ENCODE peak calls at places on chromosomes 11 and 22, in nine cellular contexts. E is body of pancreas, V is HepG2, J is heart left ventricle, A is upper lobe of left lung, G is A549, B is K562, P is right lobe of liver, X is HCT116. Z is an unnamed sample.

GRCh38 chr22:44049369-44050231 is 25.5 kb downstream of the PARVB start:
- ATAC-seq in E (no peak), V (no peak), J (no peak), A (no peak), G (no peak), B (no peak), P (no peak), X (no peak), Z (peak)

GRCh38 chr11:29119116-29119515 is 897.7 kb downstream of the KCNA4 start:
- ATAC-seq in E (no peak), V (no peak), J (no peak), A (no peak), G (peak), B (no peak), P (no peak), X (no peak), Z (no peak)

GRCh38 chr11:1929621-1930447 is 10.3 kb downstream of the TNNT3 start:
- ATAC-seq in E (no peak), V (no peak), J (no peak), A (no peak), G (no peak), B (no peak), P (no peak), X (no peak), Z (no peak)

GRCh38 chr11:33324211-33324985 is 67.2 kb downstream of the HIPK3 start:
- ATAC-seq in E (no peak), V (no peak), J (peak), A (peak), G (peak), B (peak), P (peak), X (no peak), Z (no peak)

GRCh38 chr11:86639172-86639571 is 33.2 kb downstream of the ME3 start:
- ATAC-seq in E (no peak), V (no peak), J (no peak), A (no peak), G (peak), B (no peak), P (no peak), X (no peak), Z (no peak)

GRCh38 chr22:31838917-31839316 is 85.1 kb downstream of the DEPDC5 start:
- ATAC-seq in E (no peak), V (no peak), J (no peak), A (no peak), G (no peak), B (no peak), P (no peak), X (no peak), Z (no peak)

GRCh38 chr11:119026970-119027369 is 3.7 kb downstream of the SLC37A4 start:
- ATAC-seq in E (no peak), V (peak), J (no peak), A (no peak), G (no peak), B (no peak), P (no peak), X (no peak), Z (no peak)

GRCh38 chr22:38802671-38803121 is 8.8 kb upstream of the DNAL4 start:
- ATAC-seq in E (peak), V (peak), J (peak), A (peak), G (peak), B (peak), P (peak), X (peak), Z (peak)

GRCh38 chr11:32153747-32154146 is 62.9 kb downstream of the RCN1 start:
- ATAC-seq in E (no peak), V (no peak), J (no peak), A (no peak), G (no peak), B (no peak), P (no peak), X (no peak), Z (no peak)

GRCh38 chr22:35401863-35402262 is 1.9 kb downstream of the MCM5 start:
- ATAC-seq in E (no peak), V (no peak), J (no peak), A (no peak), G (no peak), B (no peak), P (no peak), X (no peak), Z (no peak)
- TF ChIP-seq POLR2A in E (no peak), V (no peak), J (no peak), A (no peak), G (no peak), B (no peak), P (no peak), X (no peak), Z (no peak)

DNA sequence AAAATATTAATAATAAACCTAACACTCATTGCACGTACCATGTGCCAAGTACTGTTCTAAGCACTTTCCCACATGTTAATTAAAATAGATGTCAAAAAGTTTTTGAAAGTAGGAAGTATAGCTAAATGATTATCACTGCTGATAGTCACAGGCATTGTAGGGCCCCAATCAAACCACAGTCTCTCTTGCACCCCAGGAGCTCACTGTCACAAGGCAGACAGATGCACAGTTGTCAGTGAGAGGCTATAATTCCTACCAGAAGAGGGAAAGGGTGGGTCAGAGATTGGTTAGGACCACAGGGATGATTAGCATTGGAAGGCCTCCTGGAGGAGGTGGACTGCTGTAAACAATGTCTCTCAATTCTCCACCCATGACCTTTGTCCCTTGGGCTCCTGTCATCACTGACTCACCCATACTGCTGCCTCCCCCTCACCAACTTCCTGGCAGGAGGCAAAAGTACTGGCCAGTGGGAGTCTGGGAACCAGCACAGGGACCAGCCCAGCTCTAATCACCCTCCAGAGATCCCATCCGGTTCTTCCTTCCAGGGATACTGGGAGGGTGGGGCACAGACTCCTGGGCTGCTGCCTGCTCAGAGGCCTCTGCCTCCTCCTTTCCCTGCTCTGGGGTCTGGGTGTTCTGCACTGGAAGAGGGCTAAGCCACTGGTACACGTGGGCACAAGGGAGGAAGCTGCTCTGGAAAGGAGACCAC is 1.1 kb upstream of the POLD4 start:
- ATAC-seq in E (peak), V (peak), J (peak), A (peak), G (peak), B (peak), P (peak), X (peak), Z (peak)
- TF ChIP-seq POLR2A in E (no peak), V (peak), J (peak), A (peak), G (peak), B (peak), P (peak), X (no peak), Z (no peak)

DNA sequence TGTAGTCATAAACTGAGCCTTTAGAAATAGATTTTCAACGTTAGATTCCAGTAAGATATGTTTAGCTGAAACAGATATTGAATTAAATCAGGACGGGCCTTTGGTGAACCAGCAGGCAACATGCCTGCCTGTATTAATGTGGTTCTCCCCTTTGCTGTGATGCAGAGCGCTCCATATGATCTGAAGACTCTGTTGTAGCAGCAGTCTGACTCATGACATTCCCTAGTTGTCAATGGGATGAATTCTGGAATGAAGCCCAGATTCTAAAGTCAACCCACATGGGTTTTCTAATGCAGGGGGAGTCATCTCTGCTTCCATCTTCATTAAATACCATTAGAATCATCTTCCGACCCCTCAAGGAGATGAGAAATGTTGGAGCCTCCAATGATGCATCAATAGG is 864.5 kb downstream of the NTM start:
- ATAC-seq in E (no peak), V (no peak), J (no peak), A (no peak), G (no peak), B (no peak), P (no peak), X (no peak), Z (no peak)
- TF ChIP-seq POLR2A in E (no peak), V (no peak), J (no peak), A (no peak), G (no peak), B (no peak), P (no peak), X (no peak), Z (no peak)

GRCh38 chr11:103091810-103092524 is at the start of gene DCUN1D5:
- ATAC-seq in E (peak), V (peak), J (peak), A (peak), G (peak), B (peak), P (peak), X (peak), Z (peak)
- TF ChIP-seq POLR2A in E (peak), V (peak), J (peak), A (peak), G (peak), B (peak), P (peak), X (peak), Z (peak)

GRCh38 chr22:30697975-30698374 is 3.3 kb downstream of the OSBP2 start:
- ATAC-seq in E (no peak), V (no peak), J (no peak), A (no peak), G (no peak), B (peak), P (no peak), X (no peak), Z (no peak)

GRCh38 chr22:30695871-30696655 is 1.4 kb downstream of the OSBP2 start:
- ATAC-seq in E (no peak), V (peak), J (no peak), A (no peak), G (no peak), B (no peak), P (no peak), X (no peak), Z (no peak)

GRCh38 chr22:30694171-30694637 is 470 bp upstream of the OSBP2 start:
- ATAC-seq in E (peak), V (peak), J (peak), A (peak), G (peak), B (no peak), P (peak), X (peak), Z (peak)

GRCh38 chr22:30695351-30695762 is 683 bp downstream of the OSBP2 start:
- ATAC-seq in E (no peak), V (peak), J (peak), A (peak), G (no peak), B (no peak), P (no peak), X (no peak), Z (peak)

GRCh38 chr22:30694638-30695350 is at the start of gene OSBP2:
- ATAC-seq in E (peak), V (peak), J (peak), A (peak), G (peak), B (peak), P (peak), X (peak), Z (peak)
- TF ChIP-seq POLR2A in E (peak), V (no peak), J (no peak), A (peak), G (no peak), B (no peak), P (no peak), X (no peak), Z (no peak)

GRCh38 chr22:20650294-20651207 is 123.4 kb upstream of the SERPIND1 start:
- ATAC-seq in E (no peak), V (no peak), J (no peak), A (no peak), G (no peak), B (no peak), P (no peak), X (no peak), Z (no peak)
- TF ChIP-seq POLR2A in E (no peak), V (no peak), J (no peak), A (no peak), G (no peak), B (no peak), P (no peak), X (no peak), Z (no peak)

Z was measured in gastroesophageal sphincter.